ENCODE peak calls at places on chromosomes 5 and 9, in nine cellular contexts. O, U, P, Q, I, S, L, G and E are unnamed samples.

GRCh38 chr9:749712-750111 is 91.8 kb upstream of the DMRT1 start:
- DNase-seq in L (no peak), U (peak), Q (no peak), I (no peak), O (no peak), S (no peak), G (peak), P (no peak), E (no peak)

GRCh38 chr5:157050050-157050449 is 8.9 kb downstream of the HAVCR1 start:
- DNase-seq in G (no peak), I (no peak), O (no peak), P (no peak), S (no peak), Q (no peak), U (no peak), L (no peak), E (no peak)

GRCh38 chr9:108676344-108676743 is 179.4 kb downstream of the ACTL7B start:
- DNase-seq in O (no peak), S (no peak), L (no peak), U (no peak), P (no peak), I (no peak), Q (no peak), G (no peak), E (no peak)

GRCh38 chr9:120587357-120587756 is 7.4 kb upstream of the CDK5RAP2 start:
- DNase-seq in S (no peak), Q (no peak), O (no peak), U (no peak), I (no peak), G (no peak), P (no peak), L (no peak), E (no peak)

GRCh38 chr5:131587541-131587940 is 47.5 kb downstream of the RAPGEF6 start:
- DNase-seq in Q (peak), I (no peak), S (no peak), G (no peak), L (peak), O (no peak), U (peak), P (no peak), E (peak)

GRCh38 chr9:113511856-113512761 is 48.6 kb downstream of the RGS3 start:
- DNase-seq in P (no peak), I (peak), G (peak), O (no peak), Q (no peak), L (peak), U (peak), S (no peak), E (no peak)

GRCh38 chr5:1445313-1445894 is at the start of gene SLC6A3:
- DNase-seq in L (no peak), I (no peak), Q (no peak), G (peak), O (peak), U (no peak), S (no peak), P (peak), E (no peak)

GRCh38 chr5:121982500-121983261 is 20.9 kb downstream of the SRFBP1 start:
- DNase-seq in L (no peak), U (peak), I (peak), Q (peak), P (no peak), G (no peak), O (no peak), S (no peak), E (peak)

GRCh38 chr5:141714542-141715303 is 32.7 kb upstream of the ARAP3 start:
- DNase-seq in G (no peak), S (peak), L (no peak), P (no peak), Q (peak), U (no peak), O (no peak), I (no peak), E (no peak)

GRCh38 chr9:77521091-77521490 is 127.0 kb downstream of the GNA14 start:
- DNase-seq in L (no peak), O (no peak), P (no peak), S (no peak), G (no peak), I (no peak), U (no peak), Q (no peak), E (no peak)

GRCh38 chr9:29613773-29614172 is 2040.5 kb upstream of the C9orf72 start:
- DNase-seq in O (no peak), U (no peak), L (no peak), I (no peak), G (no peak), S (no peak), Q (no peak), P (no peak), E (no peak)

GRCh38 chr5:6246820-6247437 is 131.4 kb downstream of the MED10 start:
- DNase-seq in L (no peak), U (no peak), P (no peak), O (no peak), Q (peak), I (no peak), G (no peak), S (no peak), E (no peak)

GRCh38 chr5:78803386-78803785 is 154.8 kb upstream of the LHFPL2 start:
- DNase-seq in G (no peak), O (no peak), U (peak), L (no peak), P (no peak), I (no peak), S (no peak), Q (no peak), E (no peak)

GRCh38 chr5:59276886-59277514 is 616.5 kb downstream of the PDE4D start:
- DNase-seq in I (no peak), P (no peak), L (peak), O (no peak), G (no peak), S (no peak), U (no peak), Q (no peak), E (peak)

GRCh38 chr9:116574027-116574679 is 113.0 kb upstream of the TRIM32 start:
- DNase-seq in G (no peak), P (no peak), Q (no peak), U (no peak), S (no peak), I (peak), O (no peak), L (no peak), E (no peak)

GRCh38 chr9:8224381-8224791 is 424.8 kb upstream of the DMAC1 start:
- DNase-seq in U (peak), G (no peak), Q (no peak), L (peak), P (no peak), O (no peak), S (no peak), I (no peak), E (no peak)

GRCh38 chr9:134061019-134061687 is 6.7 kb downstream of the BRD3 start:
- DNase-seq in L (no peak), Q (no peak), O (peak), P (no peak), G (peak), S (no peak), U (no peak), I (no peak), E (no peak)

GRCh38 chr9:134058716-134059115 is 9.1 kb downstream of the BRD3 start:
- DNase-seq in P (no peak), U (peak), O (peak), Q (peak), L (no peak), S (no peak), I (no peak), G (peak), E (peak)

GRCh38 chr9:134060546-134060945 is 7.3 kb downstream of the BRD3 start:
- DNase-seq in O (no peak), I (no peak), U (no peak), Q (no peak), P (no peak), L (no peak), S (no peak), G (no peak), E (no peak)

GRCh38 chr9:134059188-134059641 is 8.6 kb downstream of the BRD3 start:
- DNase-seq in S (no peak), G (peak), Q (no peak), O (peak), U (no peak), I (no peak), P (no peak), L (no peak), E (no peak)

GRCh38 chr9:134059661-134060395 is 8.0 kb downstream of the BRD3 start:
- DNase-seq in O (peak), I (no peak), G (peak), S (no peak), L (no peak), U (no peak), Q (no peak), P (no peak), E (no peak)
- H3K9ac ChIP-seq in O (no peak), I (no peak), G (peak), S (no peak), L (no peak), U (peak), Q (no peak), P (peak), E (no peak)

DNA sequence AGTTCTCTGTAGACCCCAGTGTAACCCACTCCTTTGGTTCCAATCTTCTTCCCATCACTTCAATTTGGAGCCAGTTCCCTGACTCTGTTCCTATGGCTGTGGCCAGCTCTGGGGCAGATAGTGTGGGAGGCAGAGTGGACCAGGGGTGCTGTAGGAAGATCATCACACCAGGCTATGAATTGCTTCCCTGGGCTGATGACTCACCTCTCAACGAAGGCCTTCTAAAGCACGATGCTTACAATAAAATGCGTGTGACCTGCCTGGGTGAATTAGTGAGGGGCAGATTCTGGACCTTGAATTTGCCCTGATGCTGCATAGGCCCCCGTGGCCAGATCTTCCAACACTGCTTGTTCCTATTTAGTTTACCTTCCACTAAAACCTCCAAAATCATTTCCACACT is 289.7 kb downstream of the FBXL7 start:
- DNase-seq in Q (no peak), O (no peak), U (peak), P (no peak), I (no peak), S (no peak), G (no peak), L (peak), E (no peak)
- H3K9ac ChIP-seq in Q (no peak), O (no peak), U (no peak), P (no peak), I (no peak), S (no peak), G (no peak), L (no peak), E (no peak)

DNA sequence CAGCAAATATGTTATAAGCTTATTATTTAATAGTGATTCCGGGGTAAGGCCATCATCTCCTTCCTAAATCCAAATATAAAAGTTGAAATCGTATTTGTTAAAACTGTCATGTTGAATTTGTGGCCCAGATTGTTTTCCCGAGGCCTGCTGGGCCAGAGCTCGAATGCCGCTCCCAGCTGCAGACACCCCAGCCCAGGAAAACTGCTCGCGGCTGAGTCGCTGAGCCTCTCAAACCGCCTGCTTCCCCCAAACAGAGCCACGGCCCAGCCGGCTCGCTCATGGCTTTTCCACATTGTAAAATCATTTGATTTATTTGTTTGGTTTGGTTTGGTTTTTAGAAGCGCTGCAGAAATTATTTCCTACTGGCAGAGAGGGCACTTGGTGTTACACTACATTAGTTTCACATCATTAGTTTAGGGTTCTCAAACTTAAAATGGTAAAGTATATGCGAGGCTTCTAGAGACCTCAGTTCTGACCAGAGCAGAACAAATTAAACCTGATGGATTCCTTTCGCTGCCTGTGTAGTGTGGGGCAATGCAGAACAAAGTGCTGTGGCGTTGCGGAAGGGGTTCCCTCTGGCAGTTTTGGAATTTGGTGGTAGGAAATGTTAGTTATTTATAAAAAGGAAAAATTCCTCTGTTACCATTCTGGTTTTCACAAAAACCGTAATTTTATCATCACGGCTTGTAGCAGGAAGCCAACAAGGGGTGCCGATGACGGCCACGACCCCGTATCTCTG is 156.5 kb upstream of the PITX1 start:
- DNase-seq in O (no peak), G (peak), U (no peak), S (no peak), P (peak), L (no peak), I (peak), Q (no peak), E (no peak)
- H3K9ac ChIP-seq in O (no peak), G (no peak), U (no peak), S (no peak), P (no peak), L (peak), I (peak), Q (no peak), E (no peak)

GRCh38 chr5:143534764-143535159 is 131.3 kb upstream of the NR3C1 start:
- DNase-seq in U (no peak), O (no peak), I (no peak), P (no peak), Q (no peak), S (no peak), L (no peak), G (no peak), E (no peak)

GRCh38 chr5:143537056-143537455 is 133.6 kb upstream of the NR3C1 start:
- DNase-seq in S (no peak), O (no peak), L (no peak), Q (no peak), P (no peak), I (no peak), U (no peak), G (no peak), E (no peak)

GRCh38 chr5:143536364-143536763 is 132.9 kb upstream of the NR3C1 start:
- DNase-seq in I (peak), S (peak), G (no peak), Q (peak), P (no peak), O (no peak), L (peak), U (peak), E (peak)

GRCh38 chr5:143533475-143533874 is 130.0 kb upstream of the NR3C1 start:
- DNase-seq in L (no peak), P (no peak), I (no peak), Q (no peak), S (no peak), U (no peak), O (no peak), G (no peak), E (no peak)

GRCh38 chr5:143533978-143534763 is 130.7 kb upstream of the NR3C1 start:
- DNase-seq in G (no peak), S (no peak), O (no peak), P (no peak), U (no peak), I (no peak), L (no peak), Q (no peak), E (no peak)
- H3K9ac ChIP-seq in G (no peak), S (no peak), O (no peak), P (no peak), U (no peak), I (no peak), L (no peak), Q (no peak), E (no peak)

DNA sequence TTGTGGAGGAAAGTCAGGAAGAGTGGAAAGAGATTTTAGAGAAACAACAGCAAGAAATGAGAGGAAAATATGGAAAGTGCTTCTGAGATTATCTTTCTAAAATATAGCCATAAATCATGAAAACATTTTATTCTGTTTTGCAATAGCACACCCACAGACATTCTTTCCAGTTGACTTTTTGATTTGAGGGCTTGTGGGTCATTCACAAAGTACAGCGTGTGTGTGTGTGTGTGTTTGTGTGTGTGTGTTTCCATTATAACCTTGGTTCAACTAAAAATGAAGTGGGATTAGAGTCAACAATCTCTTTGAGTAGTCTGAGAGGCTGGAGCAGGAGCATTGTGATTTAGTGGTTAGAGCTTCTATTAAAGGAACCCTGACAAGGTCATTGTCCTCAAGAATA is 116.6 kb upstream of the GAS1 start:
- DNase-seq in Q (no peak), U (peak), S (no peak), O (no peak), I (peak), L (no peak), G (no peak), P (no peak), E (no peak)
- H3K9ac ChIP-seq in Q (no peak), U (no peak), S (no peak), O (no peak), I (peak), L (peak), G (no peak), P (no peak), E (no peak)

GRCh38 chr9:36164361-36164760 is 4.8 kb upstream of the CCIN start:
- DNase-seq in O (no peak), G (no peak), S (no peak), L (no peak), I (no peak), P (no peak), U (no peak), Q (no peak), E (no peak)
- H3K9ac ChIP-seq in O (no peak), G (no peak), S (no peak), L (peak), I (no peak), P (no peak), U (no peak), Q (no peak), E (no peak)

DNA sequence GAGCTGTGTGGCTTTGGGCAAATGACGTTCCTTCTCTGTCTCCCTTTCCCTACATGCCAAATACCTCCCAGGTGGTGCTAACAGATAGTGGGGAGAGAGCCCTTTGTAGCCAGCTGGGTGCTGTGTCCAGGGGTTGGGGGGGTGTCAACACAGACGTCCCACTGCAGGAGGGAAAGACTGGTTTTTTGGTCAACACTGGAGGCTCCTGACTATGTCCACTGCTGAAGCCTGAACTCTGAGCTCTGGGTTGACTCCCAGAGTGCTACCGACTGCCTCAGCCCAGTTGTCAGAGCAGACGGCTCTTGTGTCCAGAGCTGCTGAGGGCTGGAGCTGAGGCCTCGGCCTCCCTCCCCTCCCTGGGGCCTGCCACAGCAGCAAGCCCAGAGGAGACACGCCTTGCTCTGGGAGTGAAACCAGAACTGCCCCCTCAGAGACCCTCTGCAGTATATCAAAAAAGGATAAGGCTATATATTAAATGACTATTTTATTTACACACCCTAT is 14.8 kb upstream of the SLC25A51 start:
- DNase-seq in U (no peak), P (no peak), S (no peak), I (no peak), G (no peak), L (no peak), Q (no peak), O (no peak), E (no peak)
- H3K9ac ChIP-seq in U (no peak), P (no peak), S (no peak), I (no peak), G (no peak), L (no peak), Q (no peak), O (no peak), E (no peak)

GRCh38 chr5:153991168-153991567 is 47.5 kb downstream of the FAM114A2 start:
- DNase-seq in O (no peak), S (no peak), L (no peak), G (no peak), P (no peak), U (no peak), I (no peak), Q (no peak), E (no peak)
- H3K9ac ChIP-seq in O (no peak), S (no peak), L (no peak), G (no peak), P (no peak), U (no peak), I (no peak), Q (no peak), E (no peak)